ENCODE peak calls at places on chromosomes 12 and 14, in ten cellular contexts. X, A, S, R, Z, F, B, P, M and G are unnamed samples.
A peak's percentile ranks its signal among the peaks of the same experiment; 100 is the strongest.

GRCh38 chr12:106282457-106283097 is 20.0 kb upstream of the TCP11L2 start:
- DNase-seq in P (peak; percentile 31), B (peak; percentile 14), Z (peak; percentile 61), S (peak; percentile 40), R (peak; percentile 68), X (peak; percentile 56), M (peak; percentile 50), A (no peak), F (peak; percentile 85), G (peak; percentile 62)

GRCh38 chr14:105891631-105892452 is 365.5 kb downstream of the TMEM121 start:
- DNase-seq in S (no peak), R (no peak), P (no peak), M (no peak), Z (no peak), B (peak; percentile 0), A (peak; percentile 29), X (no peak), F (no peak), G (no peak)

GRCh38 chr12:31491819-31492598 is 98.9 kb downstream of the DENND5B start:
- DNase-seq in S (peak; percentile 96), B (no peak), A (no peak), F (no peak), M (no peak), P (peak; percentile 94), X (no peak), R (peak; percentile 41), Z (no peak), G (no peak)

GRCh38 chr12:632102-632696 is 31.0 kb downstream of the NINJ2 start:
- DNase-seq in X (no peak), S (peak; percentile 76), R (peak; percentile 82), Z (no peak), P (peak; percentile 99), F (no peak), B (no peak), A (no peak), M (no peak), G (no peak)

GRCh38 chr12:10617868-10618267 is 4.5 kb upstream of the MAGOHB start:
- DNase-seq in A (no peak), Z (no peak), F (no peak), X (no peak), P (no peak), S (no peak), B (no peak), M (no peak), R (no peak), G (no peak)

GRCh38 chr12:127245009-127245408 is 1022.0 kb upstream of the TMEM132C start:
- DNase-seq in S (no peak), Z (no peak), M (no peak), A (no peak), B (no peak), R (no peak), P (peak; percentile 39), F (no peak), X (no peak), G (no peak)

GRCh38 chr14:88269816-88270416 is 53.2 kb downstream of the KCNK10 start:
- DNase-seq in Z (no peak), P (no peak), X (no peak), F (no peak), S (no peak), B (no peak), R (no peak), A (peak; percentile 59), M (no peak), G (peak; percentile 36)

GRCh38 chr12:123369209-123369608 is 4.6 kb upstream of the SBNO1 start:
- DNase-seq in Z (no peak), R (no peak), S (no peak), F (no peak), B (no peak), A (no peak), P (no peak), X (no peak), M (no peak), G (no peak)

GRCh38 chr14:104442611-104443390 is 136.8 kb upstream of the C14orf180 start:
- DNase-seq in F (no peak), R (peak; percentile 6), S (no peak), A (no peak), B (no peak), P (no peak), Z (peak; percentile 3), M (no peak), X (no peak), G (no peak)

GRCh38 chr14:68549057-68549421 is 243.8 kb downstream of the ZFP36L1 start:
- DNase-seq in S (peak; percentile 93), F (no peak), P (peak; percentile 88), Z (no peak), B (no peak), M (peak; percentile 25), X (no peak), R (peak; percentile 65), A (no peak), G (no peak)